ENCODE peak calls at places on chromosome 22, in six cellular contexts. One of them, this sample, is unnamed.

GRCh38 chr22:35568751-35569725 is 28.4 kb downstream of the RASD2 start:
- DNase-seq in HFF-Myc: no peak
- DNase-seq in fibroblast of lung: peak; percentile 30
- DNase-seq in Peyer's patch: no peak
- DNase-seq in pancreas: no peak
- DNase-seq in ovary: no peak
- DNase-seq in this sample: no peak

GRCh38 chr22:24423519-24424000 is 3.8 kb upstream of the ADORA2A start:
- DNase-seq in HFF-Myc: no peak
- DNase-seq in fibroblast of lung: no peak
- DNase-seq in Peyer's patch: peak; percentile 55
- DNase-seq in pancreas: peak; percentile 92
- DNase-seq in ovary: peak; percentile 56
- DNase-seq in this sample: peak; percentile 60

GRCh38 chr22:19927696-19928095 is 13.9 kb upstream of the COMT start:
- DNase-seq in HFF-Myc: no peak
- DNase-seq in fibroblast of lung: no peak
- DNase-seq in Peyer's patch: no peak
- DNase-seq in pancreas: no peak
- DNase-seq in ovary: no peak
- DNase-seq in this sample: no peak

GRCh38 chr22:50301581-50301991 is 5.9 kb downstream of the PLXNB2 start:
- DNase-seq in HFF-Myc: no peak
- DNase-seq in fibroblast of lung: no peak
- DNase-seq in Peyer's patch: peak; percentile 74
- DNase-seq in pancreas: no peak
- DNase-seq in ovary: no peak
- DNase-seq in this sample: peak; percentile 64

GRCh38 chr22:48632641-48633246 is 1194.9 kb downstream of the BRD1 start:
- DNase-seq in HFF-Myc: no peak
- DNase-seq in fibroblast of lung: no peak
- DNase-seq in Peyer's patch: no peak
- DNase-seq in pancreas: no peak
- DNase-seq in ovary: no peak
- DNase-seq in this sample: no peak

GRCh38 chr22:28369849-28370248 is 309.8 kb downstream of the TTC28 start:
- DNase-seq in HFF-Myc: no peak
- DNase-seq in fibroblast of lung: no peak
- DNase-seq in Peyer's patch: no peak
- DNase-seq in pancreas: no peak
- DNase-seq in ovary: no peak
- DNase-seq in this sample: no peak

GRCh38 chr22:36564422-36565151 is 35.6 kb upstream of the EIF3D start:
- DNase-seq in HFF-Myc: no peak
- DNase-seq in fibroblast of lung: no peak
- DNase-seq in Peyer's patch: no peak
- DNase-seq in pancreas: no peak
- DNase-seq in ovary: no peak
- DNase-seq in this sample: no peak

GRCh38 chr22:36365020-36365411 is 22.8 kb downstream of the MYH9 start:
- DNase-seq in HFF-Myc: peak; percentile 87
- DNase-seq in fibroblast of lung: peak; percentile 98
- DNase-seq in Peyer's patch: peak; percentile 68
- DNase-seq in pancreas: no peak
- DNase-seq in ovary: peak; percentile 68
- DNase-seq in this sample: peak; percentile 66

GRCh38 chr22:32327066-32327465 is 30.6 kb upstream of the RFPL3 start:
- DNase-seq in HFF-Myc: no peak
- DNase-seq in fibroblast of lung: no peak
- DNase-seq in Peyer's patch: no peak
- DNase-seq in pancreas: no peak
- DNase-seq in ovary: no peak
- DNase-seq in this sample: peak; percentile 6

GRCh38 chr22:22787805-22788459 is 99.7 kb upstream of the IGLL5 start:
- DNase-seq in HFF-Myc: peak; percentile 6
- DNase-seq in fibroblast of lung: peak; percentile 49
- DNase-seq in Peyer's patch: peak; percentile 76
- DNase-seq in pancreas: peak; percentile 82
- DNase-seq in ovary: peak; percentile 30
- DNase-seq in this sample: peak; percentile 76

GRCh38 chr22:23193420-23193819 is 13.1 kb downstream of the BCR start:
- DNase-seq in HFF-Myc: no peak
- DNase-seq in fibroblast of lung: no peak
- DNase-seq in Peyer's patch: no peak
- DNase-seq in pancreas: no peak
- DNase-seq in ovary: no peak
- DNase-seq in this sample: no peak

GRCh38 chr22:37818397-37819099 is 4.6 kb upstream of the GALR3 start:
- DNase-seq in HFF-Myc: no peak
- DNase-seq in fibroblast of lung: peak; percentile 51
- DNase-seq in Peyer's patch: peak; percentile 58
- DNase-seq in pancreas: peak; percentile 86
- DNase-seq in ovary: peak; percentile 62
- DNase-seq in this sample: peak; percentile 76

GRCh38 chr22:29481265-29482000 is 1.4 kb downstream of the NEFH start:
- DNase-seq in HFF-Myc: no peak
- DNase-seq in fibroblast of lung: peak; percentile 41
- DNase-seq in Peyer's patch: no peak
- DNase-seq in pancreas: no peak
- DNase-seq in ovary: peak; percentile 62
- DNase-seq in this sample: peak; percentile 1

GRCh38 chr22:47043835-47044721 is 281.6 kb downstream of the TBC1D22A start:
- DNase-seq in HFF-Myc: no peak
- DNase-seq in fibroblast of lung: peak; percentile 46
- DNase-seq in Peyer's patch: no peak
- DNase-seq in pancreas: peak; percentile 75
- DNase-seq in ovary: no peak
- DNase-seq in this sample: peak; percentile 86

GRCh38 chr22:37741312-37741795 is 44.5 kb downstream of the TRIOBP start:
- DNase-seq in HFF-Myc: peak; percentile 97
- DNase-seq in fibroblast of lung: peak; percentile 99
- DNase-seq in Peyer's patch: peak; percentile 30
- DNase-seq in pancreas: no peak
- DNase-seq in ovary: peak; percentile 97
- DNase-seq in this sample: peak; percentile 71

GRCh38 chr22:33687464-33687863 is 232.8 kb downstream of the LARGE1 start:
- DNase-seq in HFF-Myc: no peak
- DNase-seq in fibroblast of lung: no peak
- DNase-seq in Peyer's patch: no peak
- DNase-seq in pancreas: no peak
- DNase-seq in ovary: no peak
- DNase-seq in this sample: no peak

GRCh38 chr22:39253427-39254070 is 8.8 kb upstream of the PDGFB start:
- DNase-seq in HFF-Myc: peak; percentile 52
- DNase-seq in fibroblast of lung: peak; percentile 84
- DNase-seq in Peyer's patch: no peak
- DNase-seq in pancreas: peak; percentile 83
- DNase-seq in ovary: peak; percentile 76
- DNase-seq in this sample: peak; percentile 59

GRCh38 chr22:39250838-39251237 is 6.1 kb upstream of the PDGFB start:
- DNase-seq in HFF-Myc: no peak
- DNase-seq in fibroblast of lung: no peak
- DNase-seq in Peyer's patch: no peak
- DNase-seq in pancreas: no peak
- DNase-seq in ovary: no peak
- DNase-seq in this sample: no peak

GRCh38 chr22:39250131-39250530 is 5.3 kb upstream of the PDGFB start:
- DNase-seq in HFF-Myc: no peak
- DNase-seq in fibroblast of lung: no peak
- DNase-seq in Peyer's patch: no peak
- DNase-seq in pancreas: no peak
- DNase-seq in ovary: no peak
- DNase-seq in this sample: no peak

GRCh38 chr22:39252461-39253391 is 7.9 kb upstream of the PDGFB start:
- DNase-seq in HFF-Myc: no peak
- DNase-seq in fibroblast of lung: no peak
- DNase-seq in Peyer's patch: no peak
- DNase-seq in pancreas: no peak
- DNase-seq in ovary: no peak
- DNase-seq in this sample: no peak

GRCh38 chr22:39251762-39252460 is 7.1 kb upstream of the PDGFB start:
- DNase-seq in HFF-Myc: no peak
- DNase-seq in fibroblast of lung: no peak
- DNase-seq in Peyer's patch: no peak
- DNase-seq in pancreas: no peak
- DNase-seq in ovary: no peak
- DNase-seq in this sample: no peak
- H3K4me3 ChIP-seq in HFF-Myc: no peak overlapping the region
- H3K4me3 ChIP-seq in fibroblast of lung: no peak overlapping the region
- H3K4me3 ChIP-seq in Peyer's patch: no peak overlapping the region
- H3K4me3 ChIP-seq in pancreas: no peak overlapping the region
- H3K4me3 ChIP-seq in ovary: no peak overlapping the region
- H3K4me3 ChIP-seq in this sample: no peak overlapping the region

GRCh38 chr22:43704051-43704450 is 108.1 kb downstream of the EFCAB6 start:
- DNase-seq in HFF-Myc: no peak
- DNase-seq in fibroblast of lung: no peak
- DNase-seq in Peyer's patch: no peak
- DNase-seq in pancreas: no peak
- DNase-seq in ovary: no peak
- DNase-seq in this sample: no peak
- TF ChIP-seq CTCF in HFF-Myc: no peak
- TF ChIP-seq CTCF in fibroblast of lung: no peak
- TF ChIP-seq CTCF in Peyer's patch: no peak
- TF ChIP-seq CTCF in pancreas: no peak
- TF ChIP-seq CTCF in ovary: no peak
- TF ChIP-seq CTCF in this sample: no peak

GRCh38 chr22:17777717-17778044 is 3.4 kb upstream of the BID start:
- DNase-seq in HFF-Myc: no peak
- DNase-seq in fibroblast of lung: no peak
- DNase-seq in Peyer's patch: no peak
- DNase-seq in pancreas: no peak
- DNase-seq in ovary: no peak
- DNase-seq in this sample: no peak
- H3K4me3 ChIP-seq in HFF-Myc: no peak overlapping the region
- H3K4me3 ChIP-seq in fibroblast of lung: no peak overlapping the region
- H3K4me3 ChIP-seq in Peyer's patch: peak overlapping the region; percentile 49
- H3K4me3 ChIP-seq in pancreas: peak overlapping the region; percentile 28
- H3K4me3 ChIP-seq in ovary: no peak overlapping the region
- H3K4me3 ChIP-seq in this sample: no peak overlapping the region

GRCh38 chr22:39534092-39534506 is 1.6 kb upstream of the RPS19BP1 start:
- DNase-seq in HFF-Myc: no peak
- DNase-seq in fibroblast of lung: no peak
- DNase-seq in Peyer's patch: no peak
- DNase-seq in pancreas: no peak
- DNase-seq in ovary: peak; percentile 31
- DNase-seq in this sample: no peak
- TF ChIP-seq CTCF in HFF-Myc: no peak
- TF ChIP-seq CTCF in fibroblast of lung: no peak
- TF ChIP-seq CTCF in Peyer's patch: no peak
- TF ChIP-seq CTCF in pancreas: no peak
- TF ChIP-seq CTCF in ovary: no peak
- TF ChIP-seq CTCF in this sample: no peak

GRCh38 chr22:45504703-45505341 is 2.1 kb downstream of the FBLN1 start:
- DNase-seq in HFF-Myc: no peak
- DNase-seq in fibroblast of lung: peak; percentile 63
- DNase-seq in Peyer's patch: no peak
- DNase-seq in pancreas: no peak
- DNase-seq in ovary: no peak
- DNase-seq in this sample: no peak

GRCh38 chr22:45506961-45507360 is 4.3 kb downstream of the FBLN1 start:
- DNase-seq in HFF-Myc: no peak
- DNase-seq in fibroblast of lung: no peak
- DNase-seq in Peyer's patch: no peak
- DNase-seq in pancreas: no peak
- DNase-seq in ovary: no peak
- DNase-seq in this sample: no peak

GRCh38 chr22:45507798-45508197 is 5.1 kb downstream of the FBLN1 start:
- DNase-seq in HFF-Myc: no peak
- DNase-seq in fibroblast of lung: no peak
- DNase-seq in Peyer's patch: no peak
- DNase-seq in pancreas: no peak
- DNase-seq in ovary: no peak
- DNase-seq in this sample: peak; percentile 11

GRCh38 chr22:45503816-45504702 is 1.4 kb downstream of the FBLN1 start:
- DNase-seq in HFF-Myc: no peak
- DNase-seq in fibroblast of lung: peak; percentile 63
- DNase-seq in Peyer's patch: no peak
- DNase-seq in pancreas: peak; percentile 18
- DNase-seq in ovary: no peak
- DNase-seq in this sample: no peak

DNA sequence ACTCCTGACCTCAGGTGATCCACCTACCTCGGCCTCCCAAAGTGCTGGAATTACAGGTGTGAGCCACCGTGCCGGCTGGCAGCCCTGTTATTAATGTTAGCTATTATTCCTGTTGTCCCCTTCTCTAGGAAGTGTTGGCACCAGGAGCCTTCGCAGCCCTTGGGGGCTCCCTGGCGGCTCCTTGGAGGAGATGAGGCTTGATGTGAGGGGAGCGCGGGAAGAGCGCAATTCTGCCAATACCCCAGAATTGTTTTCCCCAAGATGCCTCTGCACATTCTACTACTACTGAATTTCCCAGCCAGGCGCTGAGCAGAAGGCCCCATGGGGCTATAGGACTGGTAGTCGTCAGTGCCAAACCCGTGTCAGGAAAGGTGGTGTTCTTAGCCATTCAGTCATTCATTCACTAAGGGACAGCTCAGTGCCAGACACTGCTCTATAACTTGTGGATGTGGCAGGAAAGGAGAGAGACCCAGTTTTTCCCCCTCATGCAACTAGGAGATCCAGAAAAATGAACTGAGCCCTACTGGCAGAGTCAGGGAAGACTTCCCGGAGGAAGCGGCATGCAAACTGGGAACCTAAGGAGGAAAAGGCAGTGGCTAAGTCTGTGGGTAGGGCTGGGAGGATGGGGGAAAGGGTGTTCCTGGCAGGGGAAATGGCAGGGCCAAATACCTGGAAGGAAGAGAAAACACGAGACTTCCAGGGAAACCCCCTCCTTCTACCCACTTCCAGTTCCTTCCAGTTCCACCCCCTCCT is 3.5 kb downstream of the FBLN1 start:
- DNase-seq in HFF-Myc: no peak
- DNase-seq in fibroblast of lung: no peak
- DNase-seq in Peyer's patch: no peak
- DNase-seq in pancreas: no peak
- DNase-seq in ovary: no peak
- DNase-seq in this sample: no peak
- H3K4me3 ChIP-seq in HFF-Myc: peak overlapping the region; percentile 100
- H3K4me3 ChIP-seq in fibroblast of lung: peak overlapping the region; percentile 93
- H3K4me3 ChIP-seq in Peyer's patch: no peak overlapping the region
- H3K4me3 ChIP-seq in pancreas: no peak overlapping the region
- H3K4me3 ChIP-seq in ovary: no peak overlapping the region
- H3K4me3 ChIP-seq in this sample: no peak overlapping the region

This sample was measured in mucosa of descending colon.